ENCODE peak calls at places on chromosomes 6 and 20, in ten cellular contexts. N is upper lobe of right lung, G is body of pancreas, V is esophagus squamous epithelium, I is OCI-LY7, L is psoas muscle, U is BE2C, H is cardiac muscle cell, R is H1, A is PC-9. Z is an unnamed sample.

GRCh38 chr6:31048090-31048489 is 37.8 kb downstream of the MUC22 start:
- DNase-seq in N (no peak), G (no peak), V (no peak), I (no peak), L (no peak), U (no peak), H (no peak), R (no peak), A (peak; percentile 87), Z (no peak)

GRCh38 chr6:169830876-169831275 is 79.5 kb downstream of the ERMARD start:
- DNase-seq in N (peak; percentile 49), G (no peak), V (no peak), I (no peak), L (no peak), U (no peak), H (no peak), R (peak; percentile 62), A (no peak), Z (no peak)

GRCh38 chr20:32278199-32278643 is 770 bp downstream of the KIF3B start:
- DNase-seq in N (no peak), G (no peak), V (no peak), I (peak; percentile 63), L (no peak), U (no peak), H (no peak), R (no peak), A (no peak), Z (no peak)

GRCh38 chr20:51134405-51134804 is 111.5 kb upstream of the KCNG1 start:
- DNase-seq in N (no peak), G (no peak), V (no peak), I (no peak), L (no peak), U (no peak), H (no peak), R (no peak), A (no peak), Z (no peak)

GRCh38 chr6:46993846-46994245 is 48.3 kb downstream of the ADGRF1 start:
- DNase-seq in N (no peak), G (no peak), V (no peak), I (no peak), L (no peak), U (no peak), H (no peak), R (no peak), A (peak; percentile 98), Z (no peak)

GRCh38 chr20:24647713-24648112 is 178.3 kb downstream of the SYNDIG1 start:
- DNase-seq in N (no peak), G (no peak), V (no peak), I (no peak), L (no peak), U (no peak), H (no peak), R (no peak), A (no peak), Z (no peak)

GRCh38 chr6:149450679-149451360 is 34.0 kb downstream of the ZC3H12D start:
- DNase-seq in N (peak; percentile 81), G (peak; percentile 26), V (no peak), I (no peak), L (peak; percentile 66), U (no peak), H (no peak), R (peak; percentile 64), A (no peak), Z (peak; percentile 59)

GRCh38 chr6:158174514-158174913 is 6.4 kb downstream of the GTF2H5 start:
- DNase-seq in N (no peak), G (peak; percentile 24), V (no peak), I (no peak), L (no peak), U (no peak), H (no peak), R (no peak), A (no peak), Z (no peak)

GRCh38 chr6:41970436-41970846 is 28.8 kb upstream of the CCND3 start:
- DNase-seq in N (peak; percentile 73), G (no peak), V (no peak), I (peak; percentile 21), L (peak; percentile 58), U (no peak), H (no peak), R (no peak), A (no peak), Z (peak; percentile 44)

GRCh38 chr6:123747515-123747914 is 56.1 kb upstream of the NKAIN2 start:
- DNase-seq in N (no peak), G (no peak), V (no peak), I (no peak), L (no peak), U (no peak), H (no peak), R (no peak), A (no peak), Z (no peak)

GRCh38 chr20:5722927-5723326 is 27.3 kb upstream of the SHLD1 start:
- DNase-seq in N (no peak), G (no peak), V (no peak), I (no peak), L (no peak), U (no peak), H (no peak), R (no peak), A (no peak), Z (no peak)

GRCh38 chr6:136782021-136782770 is 10.1 kb downstream of the MAP3K5 start:
- DNase-seq in N (no peak), G (no peak), V (no peak), I (no peak), L (no peak), U (no peak), H (no peak), R (no peak), A (peak; percentile 98), Z (no peak)

GRCh38 chr6:80341330-80341729 is 234.9 kb downstream of the BCKDHB start:
- DNase-seq in N (no peak), G (no peak), V (no peak), I (no peak), L (no peak), U (no peak), H (no peak), R (no peak), A (no peak), Z (no peak)

GRCh38 chr6:56484669-56485068 is 158.0 kb downstream of the DST start:
- DNase-seq in N (no peak), G (no peak), V (no peak), I (no peak), L (no peak), U (no peak), H (no peak), R (no peak), A (no peak), Z (no peak)

GRCh38 chr6:161418458-161418945 is 144.6 kb upstream of the AGPAT4 start:
- DNase-seq in N (no peak), G (peak; percentile 64), V (no peak), I (peak; percentile 58), L (no peak), U (peak; percentile 55), H (peak; percentile 81), R (no peak), A (peak; percentile 44), Z (peak; percentile 66)

GRCh38 chr6:155523821-155524238 is 68.2 kb upstream of the NOX3 start:
- DNase-seq in N (no peak), G (no peak), V (no peak), I (no peak), L (no peak), U (no peak), H (no peak), R (no peak), A (no peak), Z (no peak)

GRCh38 chr20:55375920-55376319 is 629.4 kb downstream of the CBLN4 start:
- DNase-seq in N (no peak), G (no peak), V (no peak), I (no peak), L (no peak), U (no peak), H (no peak), R (no peak), A (no peak), Z (no peak)

GRCh38 chr6:160088069-160088773 is 33.4 kb upstream of the SLC22A1 start:
- DNase-seq in N (no peak), G (peak; percentile 52), V (no peak), I (peak; percentile 8), L (peak; percentile 81), U (peak; percentile 65), H (peak; percentile 52), R (peak; percentile 69), A (no peak), Z (peak; percentile 44)

GRCh38 chr6:160085713-160086505 is 35.7 kb upstream of the SLC22A1 start:
- DNase-seq in N (no peak), G (no peak), V (no peak), I (no peak), L (no peak), U (no peak), H (no peak), R (no peak), A (no peak), Z (no peak)

GRCh38 chr6:160086754-160087153 is 34.9 kb upstream of the SLC22A1 start:
- DNase-seq in N (no peak), G (no peak), V (no peak), I (no peak), L (no peak), U (no peak), H (no peak), R (no peak), A (no peak), Z (no peak)

GRCh38 chr6:160089534-160089897 is 32.1 kb upstream of the SLC22A1 start:
- DNase-seq in N (no peak), G (no peak), V (no peak), I (no peak), L (no peak), U (no peak), H (no peak), R (no peak), A (no peak), Z (no peak)

GRCh38 chr6:160088774-160089533 is 32.7 kb upstream of the SLC22A1 start:
- DNase-seq in N (no peak), G (no peak), V (no peak), I (no peak), L (no peak), U (no peak), H (no peak), R (no peak), A (no peak), Z (no peak)
- H3K36me3 ChIP-seq in N (peaks cover 97% of the 10 kb centered on the region), G (peaks cover 54% of the 10 kb centered on the region), V (peaks cover 32% of the 10 kb centered on the region), I (peaks cover 73% of the 10 kb centered on the region), L (peaks cover 98% of the 10 kb centered on the region), U (peaks cover 50% of the 10 kb centered on the region), H (peaks cover 59% of the 10 kb centered on the region), R (peaks cover 74% of the 10 kb centered on the region), A (peaks cover 14% of the 10 kb centered on the region), Z (peaks cover 97% of the 10 kb centered on the region)

GRCh38 chr6:69729870-69730449 is 66.8 kb downstream of the LMBRD1 start:
- DNase-seq in N (no peak), G (no peak), V (no peak), I (peak; percentile 2), L (no peak), U (no peak), H (peak; percentile 13), R (no peak), A (no peak), Z (no peak)
- TF ChIP-seq CTCF in N (peak; percentile 38), G (no peak), V (no peak), I (peak; percentile 85), L (peak; percentile 30), U (peak; percentile 27), H (peak; percentile 28), R (no peak), A (peak; percentile 61), Z (peak; percentile 45)

GRCh38 chr6:26319405-26320128 is 45.4 kb upstream of the BTN3A2 start:
- DNase-seq in N (no peak), G (no peak), V (no peak), I (no peak), L (no peak), U (no peak), H (no peak), R (peak; percentile 77), A (no peak), Z (no peak)
- H3K4me3 ChIP-seq in N (no peak overlapping the region), G (no peak overlapping the region), V (no peak overlapping the region), I (no peak overlapping the region), L (no peak overlapping the region), U (no peak overlapping the region), H (no peak overlapping the region), R (peak overlapping the region; percentile 89), A (no peak overlapping the region), Z (no peak overlapping the region)

GRCh38 chr6:144543006-144543871 is 258.1 kb downstream of the UTRN start:
- DNase-seq in N (no peak), G (no peak), V (no peak), I (no peak), L (no peak), U (no peak), H (no peak), R (no peak), A (peak; percentile 36), Z (no peak)
- H3K36me3 ChIP-seq in N (peaks cover 100% of the 10 kb centered on the region), G (peaks cover 8% of the 10 kb centered on the region), V (peaks cover 4% of the 10 kb centered on the region), I (no peaks in the 10 kb centered on the region), L (peaks cover 72% of the 10 kb centered on the region), U (no peaks in the 10 kb centered on the region), H (peaks cover 15% of the 10 kb centered on the region), R (peaks cover 8% of the 10 kb centered on the region), A (peaks cover 5% of the 10 kb centered on the region), Z (peaks cover 8% of the 10 kb centered on the region)

Z was measured in heart left ventricle.